ENCODE peak calls at places on chromosome 14, in ten cellular contexts. T is GM12864; R is suprapubic skin; G is brain microvascular endothelial cell; E is fibroblast of mammary gland; A is A549; U is AG10803; V is CD8-positive, alpha-beta T cell; M is mucosa of descending colon; K is psoas muscle. Z is an unnamed sample.

GRCh38 chr14:69855180-69855817 is 23.9 kb upstream of the SMOC1 start:
- DNase-seq in A (no peak), M (no peak), G (no peak), K (no peak), U (no peak), E (no peak), R (no peak), T (no peak), V (no peak), Z (no peak)

GRCh38 chr14:35369701-35370191 is 34.8 kb downstream of the NFKBIA start:
- DNase-seq in A (peak; percentile 67), V (no peak), U (no peak), R (no peak), T (no peak), K (peak; percentile 62), E (peak; percentile 49), G (no peak), M (no peak), Z (no peak)

GRCh38 chr14:45112886-45113772 is 21.2 kb downstream of the FKBP3 start:
- DNase-seq in V (no peak), G (peak; percentile 47), U (no peak), M (no peak), K (no peak), A (peak; percentile 12), R (no peak), E (peak; percentile 19), T (no peak), Z (peak; percentile 14)

GRCh38 chr14:94946244-94946643 is 176.3 kb upstream of the GSC start:
- DNase-seq in V (peak; percentile 2), T (no peak), G (no peak), R (no peak), M (no peak), E (no peak), K (no peak), A (no peak), U (no peak), Z (no peak)

GRCh38 chr14:90522585-90523191 is 125.9 kb downstream of the CALM1 start:
- DNase-seq in T (no peak), E (peak; percentile 31), V (no peak), R (no peak), U (no peak), K (peak; percentile 74), G (no peak), M (peak; percentile 62), A (no peak), Z (peak; percentile 58)

GRCh38 chr14:69034612-69035262 is 55.6 kb upstream of the ACTN1 start:
- DNase-seq in R (no peak), G (peak; percentile 65), U (no peak), M (no peak), K (no peak), V (no peak), E (no peak), T (no peak), A (no peak), Z (peak; percentile 83)

GRCh38 chr14:90087433-90087832 is 25.6 kb downstream of the KCNK13 start:
- DNase-seq in U (peak; percentile 73), V (no peak), E (peak; percentile 86), R (peak; percentile 65), M (no peak), G (peak; percentile 6), A (no peak), K (no peak), T (peak; percentile 2), Z (peak; percentile 70)

GRCh38 chr14:45185110-45185814 is 49.5 kb downstream of the FANCM start:
- DNase-seq in V (no peak), T (no peak), K (no peak), E (peak; percentile 43), U (peak; percentile 45), R (no peak), M (no peak), A (no peak), G (no peak), Z (no peak)

GRCh38 chr14:96852823-96853422 is 55.7 kb downstream of the VRK1 start:
- DNase-seq in G (peak; percentile 54), E (peak; percentile 72), A (peak; percentile 6), T (peak; percentile 13), R (no peak), U (peak; percentile 68), K (no peak), M (no peak), V (no peak), Z (peak; percentile 82)

GRCh38 chr14:69077841-69078240 is 75.1 kb downstream of the DCAF5 start:
- DNase-seq in E (peak; percentile 78), V (no peak), K (no peak), R (no peak), T (no peak), U (peak; percentile 90), G (peak; percentile 88), M (no peak), A (peak; percentile 31), Z (peak; percentile 83)

GRCh38 chr14:103712633-103713247 is 2.5 kb downstream of the XRCC3 start:
- DNase-seq in R (no peak), A (no peak), T (no peak), U (no peak), M (peak; percentile 59), V (no peak), G (no peak), E (no peak), K (no peak), Z (no peak)

GRCh38 chr14:59566725-59567124 is 9.9 kb downstream of the CCDC175 start:
- DNase-seq in A (no peak), R (no peak), T (no peak), V (no peak), K (no peak), G (no peak), E (no peak), U (no peak), M (no peak), Z (no peak)

GRCh38 chr14:67736771-67737170 is 35.1 kb downstream of the RDH12 start:
- DNase-seq in E (no peak), M (no peak), V (no peak), T (no peak), R (no peak), G (no peak), A (no peak), U (no peak), K (no peak), Z (no peak)
- H3K4me3 ChIP-seq in E (no peak overlapping the region), M (no peak overlapping the region), V (no peak overlapping the region), T (no peak overlapping the region), R (no peak overlapping the region), G (no peak overlapping the region), A (no peak overlapping the region), U (no peak overlapping the region), K (no peak overlapping the region), Z (no peak overlapping the region)

DNA sequence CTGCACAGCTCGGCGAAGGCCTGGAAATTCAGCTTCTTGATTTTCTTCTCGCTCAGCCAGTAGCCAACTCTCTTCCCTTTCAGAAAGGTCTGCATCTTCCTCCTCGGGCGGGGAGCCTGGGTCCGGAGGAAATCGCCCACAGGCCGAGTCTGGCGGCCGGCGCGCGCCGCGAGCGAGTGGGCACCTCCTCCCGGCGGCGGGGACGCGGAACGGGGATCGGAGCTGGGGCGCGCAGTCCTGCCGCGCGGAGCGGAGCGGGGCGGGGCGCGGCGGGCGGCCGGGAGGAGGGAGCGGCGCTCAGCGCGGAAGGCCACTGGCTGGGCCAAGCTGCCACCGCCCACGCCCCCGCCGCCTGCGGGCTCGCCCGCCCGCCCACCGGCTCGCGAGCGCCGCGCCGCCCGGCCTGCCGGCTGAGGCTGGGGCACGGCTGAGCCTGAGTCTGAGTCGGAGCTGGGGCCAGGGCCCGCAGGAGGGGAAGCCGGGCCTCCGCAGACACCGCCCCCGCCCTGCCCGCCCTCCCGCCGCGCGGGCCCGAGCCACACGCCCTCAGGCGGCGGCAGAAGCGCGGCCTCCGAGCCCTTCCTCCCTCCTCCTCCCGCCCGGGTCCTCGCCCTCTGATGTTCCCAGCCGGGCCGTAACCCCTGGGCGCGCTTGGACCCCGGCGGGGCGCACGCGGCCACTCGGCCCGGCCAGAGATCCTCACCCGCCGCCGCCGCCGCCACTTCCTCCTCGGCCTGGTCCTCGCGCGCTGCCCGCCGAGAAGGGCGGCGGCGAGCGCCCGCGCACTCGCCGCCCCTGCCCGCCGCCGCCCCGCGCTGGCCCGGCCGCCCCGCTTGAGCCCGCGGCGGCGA is 431 bp downstream of the ITPK1 start:
- DNase-seq in A (peak; percentile 70), R (peak; percentile 87), E (peak; percentile 72), G (peak; percentile 67), M (peak; percentile 94), K (peak; percentile 93), V (peak; percentile 81), U (peak; percentile 84), T (peak; percentile 53), Z (peak; percentile 83)
- TF ChIP-seq CTCF in A (no peak), R (no peak), E (no peak), G (no peak), M (peak; percentile 5), K (no peak), V (no peak), U (no peak), T (no peak), Z (no peak)

DNA sequence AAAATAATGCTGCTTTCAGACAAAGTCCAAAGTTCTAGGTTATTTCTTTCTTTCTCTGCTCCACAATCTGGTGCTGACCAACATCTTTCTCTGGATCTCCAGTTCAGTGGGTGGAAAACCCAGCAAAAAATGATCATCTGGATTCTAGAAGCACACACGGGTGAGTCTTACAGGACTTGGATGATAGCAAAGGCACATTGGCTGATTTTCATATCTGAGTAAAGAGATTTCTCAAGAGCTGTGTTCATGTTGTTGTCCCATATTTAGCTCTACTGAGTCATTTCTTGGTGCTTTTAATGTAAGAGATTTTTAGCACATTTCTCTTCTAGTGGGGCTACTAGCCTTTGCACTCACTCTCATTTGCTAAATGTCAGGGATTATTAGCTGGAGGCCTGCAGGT is 336.7 kb downstream of the GALC start:
- DNase-seq in V (no peak), E (no peak), T (no peak), U (no peak), M (no peak), A (no peak), G (no peak), K (no peak), R (no peak), Z (no peak)
- H3K4me3 ChIP-seq in V (no peak overlapping the region), E (no peak overlapping the region), T (no peak overlapping the region), U (no peak overlapping the region), M (no peak overlapping the region), A (no peak overlapping the region), G (no peak overlapping the region), K (no peak overlapping the region), R (no peak overlapping the region), Z (no peak overlapping the region)

GRCh38 chr14:51806026-51806590 is 54.3 kb upstream of the GNG2 start:
- DNase-seq in V (no peak), T (no peak), R (no peak), K (no peak), E (no peak), A (no peak), M (no peak), U (no peak), G (no peak), Z (no peak)

GRCh38 chr14:51807355-51807754 is 53.1 kb upstream of the GNG2 start:
- DNase-seq in U (peak; percentile 70), K (no peak), T (no peak), M (no peak), R (no peak), V (no peak), G (no peak), E (peak; percentile 83), A (no peak), Z (no peak)

GRCh38 chr14:51806624-51807023 is 53.8 kb upstream of the GNG2 start:
- DNase-seq in M (no peak), U (no peak), G (no peak), V (no peak), R (no peak), T (no peak), A (no peak), K (no peak), E (no peak), Z (no peak)

DNA sequence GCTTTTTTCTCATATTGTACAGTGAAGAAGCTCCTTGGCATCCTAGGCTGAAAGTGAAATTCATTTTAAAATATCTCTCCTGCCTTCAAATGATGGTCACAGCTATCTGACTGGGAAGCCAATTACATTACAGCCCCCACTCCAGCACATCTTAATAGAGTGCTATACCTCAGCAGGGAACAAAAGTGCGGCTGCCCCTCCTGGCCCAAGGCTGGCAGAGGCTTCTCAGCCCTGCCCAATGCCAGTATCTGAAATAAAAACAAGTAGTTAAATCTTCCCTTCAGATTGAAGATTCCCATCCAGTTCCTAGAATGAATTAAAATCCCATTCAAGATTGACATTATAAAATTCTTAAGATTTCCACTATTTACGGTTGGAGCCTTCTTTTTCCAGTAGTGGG is 54.9 kb upstream of the GNG2 start:
- DNase-seq in R (no peak), M (no peak), K (no peak), G (no peak), E (no peak), T (no peak), A (no peak), U (no peak), V (no peak), Z (no peak)
- TF ChIP-seq CTCF in R (no peak), M (no peak), K (no peak), G (peak; percentile 44), E (peak; percentile 28), T (no peak), A (no peak), U (no peak), V (no peak), Z (no peak)

Z was measured in fibroblast of pulmonary artery.